ENCODE peak calls at places on chromosomes 2 and 18, in four cellular contexts. K, O, V and P are unnamed samples.

GRCh38 chr2:72778410-72778809 is 47.4 kb downstream of the EXOC6B start:
- DNase-seq in K (peak; percentile 67), O (peak; percentile 75), V (no peak), P (no peak)

GRCh38 chr2:55901322-55901721 is 22.3 kb downstream of the EFEMP1 start:
- DNase-seq in K (no peak), V (peak; percentile 49), O (no peak), P (no peak)

GRCh38 chr2:134862069-134862468 is 23.7 kb downstream of the ACMSD start:
- DNase-seq in O (no peak), V (no peak), K (no peak), P (no peak)

GRCh38 chr2:23859983-23860382 is 66.9 kb downstream of the ATAD2B start:
- DNase-seq in K (no peak), V (no peak), O (no peak), P (no peak)

GRCh38 chr2:105546623-105546964 is 147.7 kb upstream of the FHL2 start:
- DNase-seq in O (no peak), V (no peak), K (no peak), P (no peak)

GRCh38 chr2:98948956-98949739 is 13.1 kb upstream of the CRACDL start:
- DNase-seq in V (no peak), K (no peak), O (no peak), P (no peak)

GRCh38 chr2:30238143-30238800 is 6.9 kb downstream of the LBH start:
- DNase-seq in O (no peak), V (no peak), K (no peak), P (no peak)

GRCh38 chr2:29688429-29688828 is 233.0 kb downstream of the ALK start:
- DNase-seq in V (no peak), O (no peak), K (no peak), P (no peak)

GRCh38 chr2:178513876-178514275 is 33.6 kb downstream of the PLEKHA3 start:
- DNase-seq in O (no peak), V (no peak), K (no peak), P (no peak)

GRCh38 chr2:226763320-226763719 is 36.3 kb downstream of the IRS1 start:
- DNase-seq in O (no peak), V (no peak), K (no peak), P (no peak)

GRCh38 chr18:59075923-59076322 is 63.8 kb upstream of the SEC11C start:
- DNase-seq in V (no peak), O (no peak), K (no peak), P (no peak)

GRCh38 chr18:6593142-6593889 is 136.2 kb upstream of the ARHGAP28 start:
- DNase-seq in O (no peak), K (no peak), V (no peak), P (no peak)

GRCh38 chr2:133077259-133077822 is 407.3 kb upstream of the LYPD1 start:
- DNase-seq in O (no peak), V (no peak), K (no peak), P (no peak)

GRCh38 chr18:26656944-26657536 is 108.7 kb upstream of the KCTD1 start:
- DNase-seq in V (no peak), O (peak; percentile 35), K (peak; percentile 6), P (peak; percentile 69)

GRCh38 chr2:10774394-10774793 is 38.2 kb downstream of the PDIA6 start:
- DNase-seq in K (no peak), V (no peak), O (no peak), P (no peak)

GRCh38 chr2:50077190-50077589 is 922.9 kb upstream of the FSHR start:
- DNase-seq in V (no peak), O (no peak), K (no peak), P (no peak)

GRCh38 chr2:84022810-84023431 is 436.2 kb downstream of the SUCLG1 start:
- DNase-seq in K (peak; percentile 72), V (peak; percentile 50), O (peak; percentile 5), P (peak; percentile 22)

GRCh38 chr2:163655672-163656071 is 80.1 kb downstream of the FIGN start:
- DNase-seq in K (no peak), O (no peak), V (no peak), P (no peak)

GRCh38 chr18:79531926-79532689 is 136.4 kb downstream of the NFATC1 start:
- DNase-seq in O (no peak), V (no peak), K (no peak), P (peak; percentile 7)

GRCh38 chr2:168717790-168718502 is 84.5 kb upstream of the NOSTRIN start:
- DNase-seq in O (no peak), V (no peak), K (no peak), P (no peak)

GRCh38 chr2:169662744-169663143 is 31.5 kb downstream of the CFAP210 start:
- DNase-seq in V (peak; percentile 64), O (no peak), K (no peak), P (no peak)

GRCh38 chr2:119198267-119198840 is 25.3 kb upstream of the STEAP3 start:
- DNase-seq in V (no peak), O (no peak), K (peak; percentile 67), P (no peak)

GRCh38 chr2:12262681-12263436 is 453.9 kb upstream of the TRIB2 start:
- DNase-seq in O (no peak), K (no peak), V (no peak), P (no peak)
- TF ChIP-seq HMGXB4 in O (no peak), K (no peak), V (no peak), P (no peak)

GRCh38 chr18:56097561-56098095 is 509.6 kb upstream of the TCF4 start:
- DNase-seq in O (no peak), V (no peak), K (no peak), P (no peak)

GRCh38 chr18:56096861-56097260 is 508.9 kb upstream of the TCF4 start:
- DNase-seq in O (no peak), V (no peak), K (no peak), P (no peak)
- TF ChIP-seq HMGXB4 in O (no peak), V (no peak), K (no peak), P (no peak)

GRCh38 chr18:48607049-48607984 is 68.5 kb downstream of the CTIF start:
- DNase-seq in V (no peak), O (no peak), K (peak; percentile 9), P (no peak)
- TF ChIP-seq HMGXB4 in V (no peak), O (no peak), K (no peak), P (no peak)

DNA sequence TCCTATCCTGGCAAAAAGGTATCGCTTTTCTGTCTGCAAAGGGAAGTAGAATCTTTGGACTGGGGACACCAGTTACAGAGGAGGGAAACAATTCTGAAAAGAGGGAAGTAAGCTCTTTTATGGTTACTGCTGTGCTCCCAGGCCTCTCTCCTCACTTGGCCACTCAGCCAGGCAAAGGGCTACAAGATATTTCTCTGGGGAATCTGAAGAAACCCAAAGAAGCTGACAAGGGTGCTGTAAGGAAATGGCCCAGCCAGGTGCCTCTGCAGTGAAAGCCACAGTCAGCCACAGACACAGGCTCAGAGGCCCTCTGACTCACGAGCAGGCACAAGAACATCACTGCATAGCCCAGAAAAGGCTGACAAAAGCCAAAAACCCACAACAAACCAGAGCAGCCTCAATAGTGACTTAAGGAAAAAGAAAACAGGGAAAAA is 5.8 kb downstream of the HDLBP start:
- DNase-seq in V (no peak), O (no peak), K (no peak), P (no peak)
- TF ChIP-seq HMGXB4 in V (no peak), O (no peak), K (no peak), P (no peak)

GRCh38 chr2:46643951-46644350 is 164.6 kb downstream of the TMEM247 start:
- DNase-seq in O (no peak), K (no peak), V (no peak), P (no peak)
- TF ChIP-seq HMGXB4 in O (no peak), K (no peak), V (no peak), P (no peak)

GRCh38 chr2:57878573-57878910 is 168.1 kb upstream of the VRK2 start:
- DNase-seq in V (no peak), K (no peak), O (no peak), P (no peak)

GRCh38 chr2:57880967-57881366 is 165.6 kb upstream of the VRK2 start:
- DNase-seq in V (no peak), K (no peak), O (no peak), P (no peak)

GRCh38 chr2:57880446-57880845 is 166.2 kb upstream of the VRK2 start:
- DNase-seq in O (no peak), K (no peak), V (no peak), P (no peak)

GRCh38 chr2:57876313-57876712 is 170.3 kb upstream of the VRK2 start:
- DNase-seq in K (no peak), V (no peak), O (no peak), P (no peak)

GRCh38 chr2:57877811-57878572 is 168.6 kb upstream of the VRK2 start:
- DNase-seq in K (no peak), V (no peak), O (no peak), P (no peak)
- TF ChIP-seq HMGXB4 in K (no peak), V (no peak), O (no peak), P (no peak)